ENCODE peak calls at places on chromosomes 3 and 15, in eight cellular contexts. H is right atrium auricular region; D is lower leg skin; V is keratinocyte; O is astrocyte of the cerebellum; U is mesothelial cell of epicardium; R is lung; G is CD8-positive, alpha-beta T cell. T is an unnamed sample.

GRCh38 chr3:144677118-144677517 is 705.5 kb downstream of the DIPK2A start:
- DNase-seq in H (no peak), D (no peak), V (no peak), O (peak; percentile 4), U (no peak), R (no peak), G (no peak), T (no peak)

GRCh38 chr3:176867681-176868663 is 329.3 kb downstream of the TBL1XR1 start:
- DNase-seq in H (no peak), D (peak; percentile 46), V (no peak), O (no peak), U (no peak), R (peak; percentile 58), G (no peak), T (no peak)

GRCh38 chr15:43493687-43494472 is 924 bp upstream of the TP53BP1 start:
- DNase-seq in H (no peak), D (no peak), V (no peak), O (no peak), U (no peak), R (no peak), G (no peak), T (no peak)

GRCh38 chr3:134059680-134060560 is 30.2 kb upstream of the SLCO2A1 start:
- DNase-seq in H (peak; percentile 55), D (no peak), V (no peak), O (peak; percentile 6), U (no peak), R (no peak), G (no peak), T (peak; percentile 79)

GRCh38 chr15:58232273-58233065 is 94.3 kb downstream of the AQP9 start:
- DNase-seq in H (no peak), D (no peak), V (peak; percentile 71), O (no peak), U (no peak), R (no peak), G (no peak), T (no peak)

GRCh38 chr3:138849541-138849940 is 14.8 kb upstream of the PIK3CB start:
- DNase-seq in H (no peak), D (no peak), V (no peak), O (no peak), U (no peak), R (no peak), G (no peak), T (no peak)

GRCh38 chr3:11956781-11957180 is 47.4 kb upstream of the SYN2 start:
- DNase-seq in H (no peak), D (no peak), V (no peak), O (no peak), U (no peak), R (no peak), G (no peak), T (peak; percentile 51)

GRCh38 chr15:100058458-100058857 is 283.3 kb downstream of the ADAMTS17 start:
- DNase-seq in H (no peak), D (no peak), V (no peak), O (no peak), U (no peak), R (no peak), G (no peak), T (no peak)

GRCh38 chr3:72368331-72368975 is 479.8 kb downstream of the SHQ1 start:
- DNase-seq in H (no peak), D (no peak), V (no peak), O (no peak), U (no peak), R (no peak), G (no peak), T (no peak)

GRCh38 chr3:105653868-105654267 is 214.9 kb downstream of the CBLB start:
- DNase-seq in H (no peak), D (no peak), V (no peak), O (no peak), U (no peak), R (no peak), G (no peak), T (no peak)

GRCh38 chr3:157154563-157155333 is 5.2 kb downstream of the CCNL1 start:
- DNase-seq in H (no peak), D (no peak), V (no peak), O (no peak), U (no peak), R (no peak), G (no peak), T (no peak)

GRCh38 chr3:62732183-62732904 is 142.9 kb downstream of the CADPS start:
- DNase-seq in H (no peak), D (no peak), V (no peak), O (no peak), U (no peak), R (no peak), G (no peak), T (no peak)

GRCh38 chr15:66151809-66152208 is 101.7 kb downstream of the MEGF11 start:
- DNase-seq in H (no peak), D (no peak), V (no peak), O (no peak), U (no peak), R (no peak), G (no peak), T (no peak)

GRCh38 chr3:1531981-1532380 is 439.2 kb downstream of the CNTN6 start:
- DNase-seq in H (no peak), D (no peak), V (no peak), O (no peak), U (no peak), R (no peak), G (no peak), T (no peak)

GRCh38 chr3:60746690-60747416 is 504.4 kb downstream of the FHIT start:
- DNase-seq in H (no peak), D (no peak), V (no peak), O (no peak), U (no peak), R (no peak), G (no peak), T (no peak)

GRCh38 chr3:60742606-60743145 is 508.6 kb downstream of the FHIT start:
- DNase-seq in H (peak; percentile 63), D (no peak), V (no peak), O (no peak), U (no peak), R (no peak), G (no peak), T (no peak)

GRCh38 chr3:60746043-60746638 is 505.1 kb downstream of the FHIT start:
- DNase-seq in H (no peak), D (no peak), V (no peak), O (no peak), U (no peak), R (no peak), G (no peak), T (no peak)

GRCh38 chr3:60737633-60738399 is 513.4 kb downstream of the FHIT start:
- DNase-seq in H (no peak), D (no peak), V (no peak), O (no peak), U (no peak), R (no peak), G (no peak), T (no peak)

DNA sequence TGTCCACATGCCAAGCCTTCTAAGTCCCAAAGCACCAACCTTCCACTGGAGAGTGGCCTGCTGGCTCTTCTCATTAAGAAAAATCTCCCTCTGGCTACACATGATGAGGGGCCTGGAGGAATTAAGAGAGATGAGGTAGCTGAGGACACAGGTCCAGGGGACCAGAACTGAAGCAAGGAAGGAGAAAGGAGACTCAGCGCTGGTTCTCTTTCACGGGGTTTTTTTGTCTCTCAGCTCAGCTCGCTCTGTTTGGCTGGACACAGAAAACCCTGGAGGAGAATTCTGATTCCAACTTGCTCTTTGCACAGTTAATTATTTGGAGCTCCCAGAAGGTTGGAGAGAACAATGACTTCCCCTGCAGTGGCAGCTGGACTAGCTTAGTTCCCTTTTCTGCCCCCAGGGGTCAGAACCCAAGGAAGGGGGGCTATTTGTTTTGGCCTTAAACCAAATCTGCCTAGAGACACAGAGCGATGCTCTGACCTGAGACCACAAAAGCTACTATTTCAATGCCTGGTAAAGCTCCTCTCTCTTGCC is 507.6 kb downstream of the FHIT start:
- DNase-seq in H (no peak), D (no peak), V (no peak), O (no peak), U (no peak), R (no peak), G (no peak), T (no peak)
- TF ChIP-seq CTCF in H (no peak), D (no peak), V (no peak), O (peak; percentile 34), U (no peak), R (no peak), G (no peak), T (peak; percentile 29)

GRCh38 chr3:51958603-51959521 is 3.7 kb downstream of the GPR62 start:
- DNase-seq in H (no peak), D (no peak), V (no peak), O (no peak), U (no peak), R (no peak), G (no peak), T (no peak)

GRCh38 chr3:51955175-51955892 is at the start of gene GPR62:
- DNase-seq in H (no peak), D (no peak), V (no peak), O (no peak), U (no peak), R (no peak), G (no peak), T (no peak)

GRCh38 chr3:51955893-51956770 is 951 bp downstream of the GPR62 start:
- DNase-seq in H (no peak), D (no peak), V (no peak), O (no peak), U (no peak), R (no peak), G (peak; percentile 48), T (no peak)

GRCh38 chr3:51959651-51960050 is 4.5 kb downstream of the GPR62 start:
- DNase-seq in H (no peak), D (no peak), V (no peak), O (no peak), U (no peak), R (no peak), G (no peak), T (no peak)

GRCh38 chr3:51957520-51958205 is 2.5 kb downstream of the GPR62 start:
- DNase-seq in H (no peak), D (no peak), V (no peak), O (no peak), U (no peak), R (no peak), G (no peak), T (no peak)
- TF ChIP-seq CTCF in H (no peak), D (no peak), V (no peak), O (no peak), U (no peak), R (no peak), G (no peak), T (no peak)

DNA sequence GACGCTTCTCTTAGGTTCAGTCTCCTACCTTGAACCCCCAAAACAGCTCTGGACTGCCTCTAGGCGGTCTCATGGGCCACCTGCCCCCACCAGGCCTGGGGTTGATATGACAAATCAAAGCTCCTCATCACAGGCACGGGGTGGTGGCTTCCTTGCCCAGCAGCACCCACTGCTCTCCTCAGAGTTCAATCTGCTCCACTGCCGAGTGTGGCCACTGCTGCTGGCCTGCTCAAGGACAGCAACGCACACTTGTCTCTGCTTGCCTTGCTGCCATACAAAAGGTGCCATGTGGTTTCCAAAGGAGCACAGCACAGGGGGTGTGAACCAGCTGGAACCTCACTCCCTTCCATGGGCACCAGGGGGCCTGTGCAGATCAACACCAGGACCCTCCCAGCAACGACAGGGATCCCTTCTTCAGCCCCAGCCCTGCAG is 10.2 kb downstream of the KBTBD13 start:
- DNase-seq in H (no peak), D (no peak), V (no peak), O (no peak), U (no peak), R (no peak), G (no peak), T (no peak)
- TF ChIP-seq CTCF in H (no peak), D (no peak), V (peak; percentile 35), O (no peak), U (no peak), R (no peak), G (no peak), T (no peak)

GRCh38 chr15:85687329-85687728 is 107.4 kb downstream of the KLHL25 start:
- DNase-seq in H (no peak), D (no peak), V (no peak), O (no peak), U (no peak), R (no peak), G (no peak), T (no peak)
- TF ChIP-seq CTCF in H (no peak), D (no peak), V (no peak), O (no peak), U (no peak), R (no peak), G (no peak), T (no peak)